ENCODE peak calls at places on chromosomes 1 and 21, in nine cellular contexts. M is GM23248; H is fibroblast of lung; Z is SJSA1; G is transverse colon; S is tibial artery; T is CD8-positive, alpha-beta memory T cell; C is cardiac muscle cell; R is CD4-positive, alpha-beta memory T cell. B is an unnamed sample.
A peak's percentile ranks its signal among the peaks of the same experiment; 100 is the strongest.

GRCh38 chr1:25890249-25891034 is 14.9 kb upstream of the PAQR7 start:
- DNase-seq in M (peak; percentile 34), H (peak; percentile 59), Z (no peak), G (peak; percentile 75), S (no peak), T (no peak), C (no peak), R (no peak), B (no peak)

GRCh38 chr1:119711804-119712341 is at the start of gene PHGDH:
- DNase-seq in M (peak; percentile 96), H (peak; percentile 90), Z (peak; percentile 58), G (peak; percentile 60), S (peak; percentile 86), T (no peak), C (peak; percentile 80), R (no peak), B (peak; percentile 83)

GRCh38 chr21:14054682-14055081 is 156.1 kb downstream of the LIPI start:
- DNase-seq in M (no peak), H (no peak), Z (no peak), G (no peak), S (no peak), T (no peak), C (no peak), R (no peak), B (no peak)

GRCh38 chr1:247833601-247834000 is 8.1 kb downstream of the OR11L1 start:
- DNase-seq in M (no peak), H (no peak), Z (no peak), G (no peak), S (no peak), T (no peak), C (no peak), R (no peak), B (no peak)

GRCh38 chr1:212458817-212459216 is 26.1 kb downstream of the NENF start:
- DNase-seq in M (no peak), H (no peak), Z (no peak), G (no peak), S (no peak), T (no peak), C (no peak), R (no peak), B (no peak)

GRCh38 chr1:154304664-154305337 is 16.1 kb upstream of the AQP10 start:
- DNase-seq in M (peak; percentile 74), H (no peak), Z (peak; percentile 70), G (no peak), S (no peak), T (no peak), C (no peak), R (no peak), B (no peak)

GRCh38 chr1:203281033-203281432 is 24.3 kb upstream of the BTG2 start:
- DNase-seq in M (peak; percentile 77), H (no peak), Z (no peak), G (no peak), S (peak; percentile 54), T (no peak), C (no peak), R (no peak), B (peak; percentile 59)

GRCh38 chr1:109928591-109929111 is 18.0 kb downstream of the CSF1 start:
- DNase-seq in M (peak; percentile 53), H (peak; percentile 78), Z (no peak), G (peak; percentile 36), S (peak; percentile 78), T (no peak), C (peak; percentile 23), R (no peak), B (peak; percentile 64)

GRCh38 chr1:222464841-222465210 is 83.1 kb downstream of the HHIPL2 start:
- DNase-seq in M (peak; percentile 72), H (peak; percentile 82), Z (peak; percentile 76), G (peak; percentile 44), S (peak; percentile 72), T (peak; percentile 46), C (peak; percentile 41), R (peak; percentile 66), B (peak; percentile 74)

GRCh38 chr1:152182431-152182830 is 23.4 kb upstream of the RPTN start:
- DNase-seq in M (peak; percentile 59), H (peak; percentile 18), Z (no peak), G (no peak), S (no peak), T (no peak), C (no peak), R (no peak), B (no peak)

GRCh38 chr1:47951026-47951425 is 46.2 kb downstream of the TRABD2B start:
- DNase-seq in M (no peak), H (no peak), Z (peak; percentile 41), G (no peak), S (no peak), T (no peak), C (no peak), R (no peak), B (no peak)

DNA sequence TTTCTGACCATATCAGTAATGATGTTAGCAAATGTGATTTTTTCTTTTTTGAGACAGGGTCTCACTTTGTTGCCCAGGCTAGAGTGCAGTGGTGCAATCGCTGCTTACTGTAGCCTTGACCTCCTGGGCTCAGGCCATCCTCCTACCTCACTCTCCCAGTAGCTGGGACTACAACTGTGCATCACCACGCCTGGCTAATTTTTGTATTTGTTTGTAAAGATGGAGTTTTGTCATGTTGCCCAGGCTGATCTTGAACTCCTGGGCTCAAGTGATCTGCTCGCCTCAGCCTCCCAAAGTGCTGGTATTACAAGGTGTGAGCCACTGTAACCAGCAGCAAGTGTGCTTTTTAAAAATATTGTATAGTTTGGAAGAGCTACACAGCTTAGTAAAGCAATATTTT is 4.1 kb upstream of the CFAP107 start:
- DNase-seq in M (no peak), H (no peak), Z (no peak), G (no peak), S (no peak), T (no peak), C (no peak), R (no peak), B (no peak)
- H3K27me3 ChIP-seq in M (no peaks in the 10 kb centered on the region), H (no peaks in the 10 kb centered on the region), Z (no peaks in the 10 kb centered on the region), G (peaks cover 9% of the 10 kb centered on the region), S (peaks cover 10% of the 10 kb centered on the region), T (no peaks in the 10 kb centered on the region), C (no peaks in the 10 kb centered on the region), R (peaks cover 9% of the 10 kb centered on the region), B (no peaks in the 10 kb centered on the region)

DNA sequence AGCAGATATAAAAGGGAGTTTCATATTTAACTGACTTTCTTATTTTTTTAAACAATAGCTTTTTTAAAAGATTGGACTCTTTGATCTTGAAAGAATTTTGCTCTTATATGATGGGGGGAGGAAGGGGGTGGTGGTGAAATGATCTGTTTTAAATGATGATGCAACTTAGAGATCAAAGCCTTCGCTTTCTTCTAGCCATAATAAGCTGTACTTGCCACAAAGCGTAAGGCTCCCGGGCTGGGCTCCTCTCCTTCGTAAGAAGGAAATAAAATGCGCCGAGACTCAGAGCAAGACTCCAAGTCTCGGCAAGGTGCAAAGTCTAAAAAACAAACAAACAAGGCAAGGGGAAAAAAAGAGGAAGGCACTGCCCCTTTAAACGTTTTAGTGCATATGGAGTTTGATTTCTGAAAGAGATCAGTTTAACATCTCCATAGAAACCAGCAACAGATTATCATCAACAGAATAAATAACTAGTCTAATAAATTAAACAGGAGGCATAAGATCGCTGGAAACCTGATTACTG is 3.3 kb downstream of the CASZ1 start:
- DNase-seq in M (peak; percentile 29), H (peak; percentile 29), Z (no peak), G (peak; percentile 80), S (no peak), T (no peak), C (no peak), R (no peak), B (no peak)
- H3K4me3 ChIP-seq in M (no peak overlapping the region), H (no peak overlapping the region), Z (no peak overlapping the region), G (peak overlapping the region; percentile 74), S (peak overlapping the region; percentile 58), T (no peak overlapping the region), C (peak overlapping the region; percentile 99), R (no peak overlapping the region), B (no peak overlapping the region)

GRCh38 chr1:67723620-67724019 is 38.6 kb downstream of the GADD45A start:
- DNase-seq in M (peak; percentile 91), H (no peak), Z (no peak), G (no peak), S (no peak), T (no peak), C (no peak), R (no peak), B (no peak)

GRCh38 chr1:67722292-67722944 is 37.4 kb downstream of the GADD45A start:
- DNase-seq in M (peak; percentile 53), H (peak; percentile 41), Z (no peak), G (no peak), S (no peak), T (no peak), C (no peak), R (no peak), B (no peak)

GRCh38 chr1:67723126-67723525 is 38.1 kb downstream of the GADD45A start:
- DNase-seq in M (no peak), H (no peak), Z (no peak), G (no peak), S (no peak), T (no peak), C (no peak), R (no peak), B (no peak)

GRCh38 chr1:67721112-67721511 is 36.1 kb downstream of the GADD45A start:
- DNase-seq in M (no peak), H (no peak), Z (no peak), G (no peak), S (no peak), T (no peak), C (no peak), R (no peak), B (no peak)

GRCh38 chr1:67721650-67722291 is 36.8 kb downstream of the GADD45A start:
- DNase-seq in M (no peak), H (no peak), Z (no peak), G (no peak), S (no peak), T (no peak), C (no peak), R (no peak), B (no peak)
- H3K4me1 ChIP-seq in M (peaks cover 68% of the 10 kb centered on the region), H (peaks cover 30% of the 10 kb centered on the region), Z (peaks cover 58% of the 10 kb centered on the region), G (peaks cover 5% of the 10 kb centered on the region), S (no peaks in the 10 kb centered on the region), T (no peaks in the 10 kb centered on the region), C (peaks cover 27% of the 10 kb centered on the region), R (no peaks in the 10 kb centered on the region), B (peaks cover 6% of the 10 kb centered on the region)

GRCh38 chr21:41307219-41307618 is 9.4 kb upstream of the FAM3B start:
- DNase-seq in M (no peak), H (no peak), Z (no peak), G (no peak), S (no peak), T (no peak), C (no peak), R (no peak), B (no peak)

GRCh38 chr21:41302976-41303375 is 13.6 kb upstream of the FAM3B start:
- DNase-seq in M (no peak), H (no peak), Z (no peak), G (no peak), S (no peak), T (no peak), C (no peak), R (no peak), B (no peak)

DNA sequence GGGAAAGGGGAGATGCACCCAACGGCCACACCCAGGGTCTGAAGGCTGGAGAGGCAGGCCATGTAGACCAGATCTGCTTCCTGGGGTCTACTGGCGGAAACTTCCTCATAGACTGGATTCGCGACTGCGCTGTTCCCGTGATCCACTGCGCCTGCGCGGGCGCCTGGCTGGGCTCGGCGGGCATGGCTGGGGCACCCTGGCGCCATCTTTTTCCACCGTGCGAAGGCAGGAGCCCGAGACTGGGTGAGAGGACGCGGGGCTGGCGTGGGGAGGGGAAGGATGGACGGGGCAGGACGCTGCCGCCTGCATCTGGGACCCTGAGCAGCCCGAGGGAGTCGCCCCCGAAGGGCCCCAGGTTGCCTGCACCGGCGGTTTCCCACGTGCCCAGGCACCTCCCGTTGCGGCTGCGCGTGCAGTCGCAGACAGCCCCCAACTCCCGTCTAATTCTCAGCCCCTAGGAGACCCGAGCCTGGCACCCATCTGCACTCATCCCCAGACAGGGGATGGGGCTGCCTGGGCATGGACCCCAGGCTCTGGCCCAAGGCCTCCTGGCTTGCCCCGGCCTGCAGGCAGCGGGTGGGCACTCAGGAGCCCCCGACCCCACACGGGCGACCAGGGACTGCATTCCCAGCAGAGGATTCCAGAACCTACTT is 12.4 kb upstream of the FAM3B start:
- DNase-seq in M (no peak), H (no peak), Z (no peak), G (no peak), S (no peak), T (no peak), C (no peak), R (no peak), B (no peak)
- H3K27me3 ChIP-seq in M (peaks cover 7% of the 10 kb centered on the region), H (no peaks in the 10 kb centered on the region), Z (no peaks in the 10 kb centered on the region), G (peaks cover 46% of the 10 kb centered on the region), S (peaks cover 3% of the 10 kb centered on the region), T (no peaks in the 10 kb centered on the region), C (no peaks in the 10 kb centered on the region), R (no peaks in the 10 kb centered on the region), B (no peaks in the 10 kb centered on the region)

B was measured in ascending aorta.